ENCODE peak calls at places on chromosomes 2 and 18, in nine cellular contexts. D is HTR-8/SVneo; F is mammary epithelial cell; P is germinal center; M is naive thymus-derived CD8-positive, alpha-beta T cell; J is choroid plexus epithelial cell; H is left cardiac atrium; N is neural progenitor cell; K is A549. I is an unnamed sample.

GRCh38 chr2:31397099-31397498 is 17.4 kb downstream of the XDH start:
- DNase-seq in D (no peak), M (no peak), P (no peak), J (no peak), F (no peak), K (no peak), N (no peak), H (no peak), I (no peak)

GRCh38 chr2:232260075-232260474 is 118.5 kb upstream of the ALPP start:
- DNase-seq in N (no peak), D (peak), P (no peak), F (peak), J (peak), K (no peak), H (no peak), M (no peak), I (no peak)

GRCh38 chr2:205482399-205483065 is 199.8 kb upstream of the NRP2 start:
- DNase-seq in J (no peak), H (peak), K (no peak), N (peak), F (no peak), P (no peak), M (no peak), D (no peak), I (no peak)

GRCh38 chr2:96923810-96924774 is 54.2 kb upstream of the SEMA4C start:
- DNase-seq in N (no peak), J (no peak), K (no peak), H (no peak), F (no peak), D (no peak), M (peak), P (no peak), I (no peak)

GRCh38 chr18:27136208-27136535 is 48.9 kb downstream of the CHST9 start:
- DNase-seq in M (no peak), D (peak), P (no peak), N (no peak), H (no peak), J (peak), F (peak), K (peak), I (no peak)

GRCh38 chr2:85799215-85799956 is 45.6 kb downstream of the ATOH8 start:
- DNase-seq in K (peak), F (peak), N (no peak), M (no peak), P (no peak), H (peak), D (peak), J (no peak), I (no peak)

GRCh38 chr2:74507926-74508520 is 528 bp upstream of the PCGF1 start:
- DNase-seq in D (no peak), P (no peak), F (no peak), J (peak), M (no peak), K (no peak), H (no peak), N (peak), I (no peak)

GRCh38 chr2:23425886-23426283 is 40.9 kb downstream of the KLHL29 start:
- DNase-seq in H (no peak), P (no peak), F (peak), J (no peak), N (no peak), K (no peak), D (no peak), M (no peak), I (no peak)

GRCh38 chr2:19507137-19507536 is 148.7 kb upstream of the OSR1 start:
- DNase-seq in M (no peak), P (no peak), K (no peak), F (no peak), D (no peak), H (no peak), N (no peak), J (no peak), I (no peak)

GRCh38 chr2:99602475-99602874 is 112.7 kb upstream of the REV1 start:
- DNase-seq in F (no peak), H (no peak), N (no peak), D (peak), K (no peak), M (no peak), P (no peak), J (peak), I (no peak)

GRCh38 chr2:102367331-102367971 is 11.9 kb downstream of the IL18R1 start:
- DNase-seq in J (no peak), K (no peak), N (no peak), D (no peak), F (no peak), H (no peak), M (peak), P (no peak), I (no peak)

GRCh38 chr2:84953535-84953934 is 17.4 kb upstream of the KCMF1 start:
- DNase-seq in N (no peak), H (no peak), F (no peak), M (no peak), D (no peak), K (no peak), J (no peak), P (no peak), I (no peak)

GRCh38 chr2:197613509-197613987 is 61.8 kb downstream of the RFTN2 start:
- DNase-seq in D (no peak), K (peak), P (no peak), M (no peak), F (no peak), J (peak), N (no peak), H (no peak), I (no peak)

GRCh38 chr2:112183327-112184025 is 45.3 kb downstream of the FBLN7 start:
- DNase-seq in N (no peak), H (no peak), K (no peak), F (no peak), P (no peak), D (no peak), M (no peak), J (peak), I (no peak)

GRCh38 chr2:227252831-227253230 is 72.2 kb upstream of the MFF start:
- DNase-seq in K (no peak), H (no peak), N (no peak), F (no peak), M (no peak), D (no peak), J (no peak), P (no peak), I (no peak)

GRCh38 chr2:107132141-107132540 is 246.2 kb upstream of the ST6GAL2 start:
- DNase-seq in K (no peak), P (no peak), D (no peak), M (no peak), H (no peak), J (no peak), N (no peak), F (no peak), I (no peak)

GRCh38 chr18:8615397-8616025 is 6.3 kb downstream of the RAB12 start:
- DNase-seq in J (peak), H (peak), N (no peak), F (peak), M (no peak), P (no peak), K (peak), D (peak), I (no peak)

GRCh38 chr18:23012249-23012648 is 79.1 kb downstream of the RBBP8 start:
- DNase-seq in J (no peak), D (no peak), P (no peak), F (no peak), K (no peak), N (no peak), M (no peak), H (no peak), I (no peak)

GRCh38 chr2:174631009-174631981 is 33.7 kb upstream of the WIPF1 start:
- DNase-seq in N (no peak), D (no peak), K (no peak), F (no peak), H (no peak), P (no peak), J (peak), M (no peak), I (no peak)

GRCh38 chr2:19677825-19678518 is 223.8 kb downstream of the TTC32 start:
- DNase-seq in F (no peak), D (no peak), J (no peak), N (no peak), P (no peak), K (no peak), H (peak), M (no peak), I (no peak)

GRCh38 chr2:105294844-105295481 is 34.6 kb downstream of the TGFBRAP1 start:
- DNase-seq in N (peak), P (peak), K (peak), H (no peak), D (peak), F (peak), M (no peak), J (peak), I (no peak)

GRCh38 chr2:26613241-26614204 is 27.6 kb downstream of the CIB4 start:
- DNase-seq in F (no peak), K (no peak), N (peak), J (peak), P (no peak), D (no peak), H (no peak), M (no peak), I (no peak)

GRCh38 chr2:111919794-111920608 is 21.6 kb downstream of the MERTK start:
- DNase-seq in F (no peak), P (no peak), K (no peak), D (no peak), J (no peak), H (peak), N (no peak), M (no peak), I (no peak)

GRCh38 chr2:232309592-232309991 is 69.0 kb upstream of the ALPP start:
- DNase-seq in M (no peak), P (no peak), K (no peak), H (no peak), J (no peak), F (no peak), D (no peak), N (no peak), I (no peak)

GRCh38 chr2:176907341-176907740 is 305.3 kb upstream of the HNRNPA3 start:
- DNase-seq in N (no peak), D (no peak), J (no peak), K (no peak), H (no peak), F (no peak), M (no peak), P (no peak), I (no peak)

GRCh38 chr2:64466696-64467462 is 12.9 kb downstream of the LGALSL start:
- DNase-seq in M (no peak), P (no peak), N (no peak), J (peak), F (no peak), H (no peak), K (no peak), D (no peak), I (no peak)

GRCh38 chr2:105584437-105585010 is 160.2 kb upstream of the NCK2 start:
- DNase-seq in D (no peak), P (no peak), K (no peak), N (no peak), F (no peak), J (no peak), M (no peak), H (no peak), I (no peak)

GRCh38 chr2:240629968-240630770 is 4.9 kb downstream of the GPR35 start:
- DNase-seq in M (no peak), P (no peak), D (no peak), H (peak), F (no peak), J (no peak), N (no peak), K (no peak), I (peak)

GRCh38 chr2:27584597-27584996 is 1.8 kb downstream of the ZNF512 start:
- DNase-seq in J (no peak), P (no peak), K (no peak), H (no peak), D (no peak), F (no peak), N (no peak), M (no peak), I (no peak)

GRCh38 chr2:4862031-4862430 is 830.2 kb upstream of the SOX11 start:
- DNase-seq in D (no peak), N (no peak), P (no peak), J (no peak), M (no peak), H (no peak), F (peak), K (no peak), I (no peak)

GRCh38 chr2:240795468-240795867 is 24.6 kb downstream of the KIF1A start:
- DNase-seq in M (no peak), D (no peak), J (no peak), K (no peak), P (no peak), N (no peak), H (no peak), F (no peak), I (no peak)

GRCh38 chr2:95328386-95329125 is 31.4 kb downstream of the KCNIP3 start:
- DNase-seq in N (no peak), J (peak), K (no peak), D (no peak), H (no peak), F (no peak), M (no peak), P (no peak), I (no peak)

I was measured in CD4-positive, alpha-beta T cell.